ENCODE peak calls at places on chromosomes 4 and X, in four cellular contexts. C is stomach, V is HepG2, O is A549. K is an unnamed sample.

GRCh38 chr4:145907827-145908226 is 30.8 kb downstream of the ZNF827 start:
- DNase-seq in C (no peak), O (no peak), V (no peak), K (no peak)

GRCh38 chr4:10032625-10033024 is 11.3 kb upstream of the SLC2A9 start:
- DNase-seq in V (peak), C (no peak), O (peak), K (peak)

GRCh38 chr4:25563071-25563564 is 92.5 kb upstream of the SLC34A2 start:
- DNase-seq in C (no peak), O (peak), V (no peak), K (no peak)

GRCh38 chr4:14853186-14853946 is 148.9 kb upstream of the CPEB2 start:
- DNase-seq in C (no peak), O (peak), V (no peak), K (no peak)

GRCh38 chrX:153623310-153624029 is 23.5 kb upstream of the DUSP9 start:
- DNase-seq in O (no peak), V (peak), C (no peak), K (peak)

GRCh38 chrX:141405486-141405877 is 163.2 kb upstream of the SPANXC start:
- DNase-seq in C (no peak), O (peak), V (no peak), K (no peak)

GRCh38 chr4:76892001-76892400 is 5.9 kb downstream of the SOWAHB start:
- DNase-seq in O (no peak), V (no peak), C (no peak), K (no peak)

GRCh38 chr4:158827475-158828085 is 58.8 kb downstream of the FNIP2 start:
- DNase-seq in O (no peak), V (no peak), C (no peak), K (no peak)

GRCh38 chr4:164224871-164225270 is 529.1 kb upstream of the SMIM31 start:
- DNase-seq in V (no peak), O (no peak), C (no peak), K (no peak)

GRCh38 chrX:107748490-107748889 is 27.1 kb downstream of the TSC22D3 start:
- DNase-seq in O (no peak), V (no peak), C (no peak), K (no peak)

GRCh38 chr4:84966382-84967291 is at the start of gene WDFY3:
- DNase-seq in V (peak), C (peak), O (peak), K (peak)

GRCh38 chr4:2337896-2338295 is 76.0 kb upstream of the MXD4 start:
- DNase-seq in C (peak), V (no peak), O (no peak), K (no peak)

GRCh38 chr4:167616471-167616870 is 382.2 kb upstream of the SPOCK3 start:
- DNase-seq in C (no peak), O (no peak), V (no peak), K (no peak)

GRCh38 chr4:129094347-129094746 is 1.0 kb upstream of the SCLT1 start:
- DNase-seq in O (no peak), C (no peak), V (no peak), K (no peak)

DNA sequence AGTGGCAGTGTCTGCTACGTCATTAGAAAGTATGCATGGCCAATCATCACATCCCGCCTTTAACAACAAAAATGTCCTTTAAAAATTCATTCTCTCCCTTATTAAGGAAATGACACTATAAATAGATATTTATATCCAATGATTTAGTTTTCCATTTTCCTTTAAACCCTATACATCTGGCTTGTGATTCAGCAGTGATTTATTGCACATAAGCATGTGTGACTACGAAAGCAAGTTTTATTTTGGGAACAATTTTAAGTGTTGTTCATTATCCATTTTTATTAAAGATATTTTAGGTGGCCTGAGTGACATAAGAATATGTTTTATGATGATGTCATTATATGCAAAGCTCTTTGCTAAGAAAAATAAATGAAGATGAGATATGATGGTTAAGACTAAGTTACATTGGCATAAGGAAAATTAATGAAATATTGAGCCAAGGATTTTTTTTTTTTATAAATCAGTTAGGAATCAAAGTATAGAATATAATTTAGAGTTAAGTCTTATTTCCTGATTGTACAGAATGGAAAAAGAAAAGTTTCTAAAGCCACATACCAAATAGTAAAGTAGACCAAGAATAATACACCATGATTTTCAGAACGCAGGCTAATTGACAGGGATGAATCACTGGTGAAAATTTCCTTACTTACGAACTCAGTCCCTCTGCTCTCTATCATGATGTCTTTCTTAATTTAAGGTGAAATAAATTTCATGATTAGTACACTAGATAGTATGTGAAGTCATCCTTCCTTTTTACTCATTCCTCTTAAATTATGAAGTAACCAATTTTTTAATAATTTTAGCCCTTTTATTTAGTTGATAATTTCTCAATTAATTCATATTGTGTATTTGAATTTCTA is 822.4 kb downstream of the FAT4 start:
- DNase-seq in C (no peak), O (no peak), V (no peak), K (no peak)
- TF ChIP-seq EP300 in C (no peak), O (no peak), V (no peak), K (no peak)

DNA sequence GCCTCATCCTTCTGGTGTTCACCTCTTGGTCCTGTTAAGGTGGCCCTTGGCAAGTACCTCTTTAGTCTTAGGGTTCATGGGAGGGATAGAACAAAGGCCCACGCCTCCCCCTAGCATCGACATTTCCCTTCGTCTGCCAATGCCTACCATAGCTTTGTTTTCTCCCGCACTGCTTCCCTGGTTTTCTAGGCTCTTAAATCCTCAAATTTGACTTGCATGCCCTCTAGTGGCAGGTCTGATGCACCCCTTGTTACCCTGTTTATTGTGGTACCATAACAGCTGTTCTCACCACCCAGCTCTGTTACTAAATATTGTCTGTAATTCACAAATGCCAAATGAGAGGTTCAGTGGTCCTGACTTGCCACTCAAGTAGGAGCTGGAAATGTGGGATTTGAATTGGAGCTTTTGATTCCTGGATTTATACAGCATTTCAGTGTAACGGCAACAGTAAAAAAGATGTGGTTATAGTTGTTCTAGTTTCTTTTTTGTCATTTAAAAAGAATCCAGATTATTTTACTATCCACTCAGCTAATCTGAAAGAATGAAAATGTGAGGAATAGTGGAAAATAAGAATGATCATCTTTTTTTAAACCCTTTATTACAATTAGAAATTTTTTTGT is 100.1 kb downstream of the REPS2 start:
- DNase-seq in C (peak), O (peak), V (peak), K (peak)
- TF ChIP-seq CTCF in C (peak), O (peak), V (peak), K (no peak)

DNA sequence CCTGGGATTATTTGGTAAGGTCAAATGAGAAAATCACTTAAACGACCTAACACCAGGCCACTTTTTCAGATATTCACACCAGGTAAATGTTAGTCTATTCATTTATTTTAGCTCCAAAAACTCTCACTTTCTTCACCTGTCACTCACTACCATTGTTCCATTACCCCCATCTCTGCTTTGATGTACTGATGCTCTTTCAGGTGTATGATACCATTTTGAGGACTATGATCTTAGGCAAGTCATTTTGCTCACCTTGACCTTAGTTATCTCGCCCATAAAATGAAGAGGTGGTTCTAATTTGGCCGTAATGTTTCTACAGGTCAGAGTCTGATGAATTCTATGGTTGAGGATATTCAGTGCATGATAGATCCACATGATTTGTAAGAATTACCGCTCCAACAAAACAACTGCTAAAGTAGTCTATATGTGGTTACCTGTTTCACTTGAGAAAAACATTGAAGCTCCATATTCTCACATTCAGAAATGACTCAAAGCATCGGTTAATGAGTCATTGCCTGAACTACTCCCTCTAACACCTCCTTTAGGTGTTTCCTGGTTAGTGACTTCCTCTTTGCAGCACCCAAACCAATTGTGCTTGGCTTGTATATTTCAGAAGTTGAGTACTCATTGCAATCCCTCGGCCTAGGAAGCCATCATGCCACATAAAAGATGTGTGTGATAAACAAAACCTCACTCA is 4.5 kb downstream of the DTHD1 start:
- DNase-seq in V (no peak), C (no peak), O (no peak), K (no peak)
- TF ChIP-seq EP300 in V (no peak), C (no peak), O (no peak), K (no peak)

DNA sequence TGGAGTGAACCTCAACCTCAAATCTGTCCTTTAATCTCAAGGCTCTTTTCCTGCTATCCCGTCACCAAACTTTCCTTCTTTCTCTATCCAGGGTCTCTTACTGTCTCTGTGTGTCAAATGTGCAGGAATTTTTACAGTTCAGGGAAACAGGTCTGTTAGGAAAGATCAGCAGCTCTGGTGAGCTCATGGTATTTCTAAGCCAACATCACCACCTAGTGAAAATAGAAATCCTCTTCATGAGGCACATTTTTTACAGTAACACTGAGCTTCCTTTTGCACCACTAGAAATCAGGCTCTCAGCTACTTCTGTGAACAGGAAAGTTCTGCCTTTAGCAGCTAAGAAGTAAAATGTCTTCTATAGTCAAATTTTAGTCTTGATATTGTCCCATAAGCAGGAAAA is 39.6 kb downstream of the NUDT11 start:
- DNase-seq in C (no peak), V (peak), O (peak), K (no peak)
- TF ChIP-seq CTCF in C (no peak), V (peak), O (no peak), K (no peak)

GRCh38 chr4:100827756-100828155 is 309.9 kb upstream of the EMCN start:
- DNase-seq in C (no peak), O (no peak), V (no peak), K (no peak)

GRCh38 chr4:100823993-100824323 is 306.1 kb upstream of the EMCN start:
- DNase-seq in V (no peak), C (no peak), O (no peak), K (no peak)

GRCh38 chr4:100826808-100827548 is 309.2 kb upstream of the EMCN start:
- DNase-seq in C (no peak), V (no peak), O (no peak), K (no peak)

GRCh38 chr4:100828364-100828763 is 310.5 kb upstream of the EMCN start:
- DNase-seq in O (no peak), V (no peak), C (no peak), K (no peak)

GRCh38 chr4:100826067-100826466 is 308.2 kb upstream of the EMCN start:
- DNase-seq in O (no peak), V (no peak), C (no peak), K (no peak)
- TF ChIP-seq EP300 in O (no peak), V (no peak), C (no peak), K (no peak)

GRCh38 chr4:105765690-105766407 is 57.3 kb downstream of the GSTCD start:
- DNase-seq in O (peak), C (no peak), V (peak), K (no peak)
- TF ChIP-seq CTCF in O (no peak), C (no peak), V (no peak), K (no peak)

GRCh38 chrX:124392794-124393193 is 46.4 kb downstream of the SH2D1A start:
- DNase-seq in V (no peak), O (no peak), C (no peak), K (no peak)

GRCh38 chrX:124388562-124388961 is 42.2 kb downstream of the SH2D1A start:
- DNase-seq in C (peak), O (peak), V (peak), K (peak)

GRCh38 chrX:124393659-124394058 is 47.3 kb downstream of the SH2D1A start:
- DNase-seq in O (no peak), C (no peak), V (no peak), K (no peak)

GRCh38 chrX:124395145-124395858 is 48.9 kb downstream of the SH2D1A start:
- DNase-seq in V (no peak), O (no peak), C (no peak), K (no peak)

DNA sequence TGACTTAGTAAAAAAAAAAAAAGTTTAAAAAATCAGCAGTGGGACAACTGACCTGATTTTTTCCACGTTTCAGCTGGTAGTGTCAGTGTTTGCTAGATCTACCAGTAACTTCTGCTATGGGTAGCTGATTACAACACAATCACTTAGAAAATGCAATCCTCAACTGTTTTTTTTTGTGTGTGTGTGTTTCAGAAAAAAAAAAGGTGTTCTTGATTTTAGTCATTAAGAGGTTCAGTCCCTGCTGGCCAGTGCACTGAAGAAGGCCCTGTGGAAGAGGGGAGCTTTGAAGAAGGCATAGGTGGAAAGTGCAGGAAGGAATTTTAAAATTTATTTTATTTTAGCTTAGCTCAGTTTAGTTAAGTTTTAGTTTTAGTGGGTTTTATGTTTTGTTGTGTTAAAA is 46.9 kb downstream of the SH2D1A start:
- DNase-seq in O (no peak), V (no peak), C (no peak), K (no peak)
- TF ChIP-seq EP300 in O (no peak), V (no peak), C (no peak), K (no peak)

K was measured in ovary.